ENCODE peak calls at places on chromosomes 3 and 15, in five cellular contexts. Y is epithelial cell of esophagus, K is left lung, V is GM06990, T is uterus. E is an unnamed sample.

GRCh38 chr3:40170395-40170794 is 139.1 kb upstream of the EIF1B start:
- DNase-seq in T (no peak), K (no peak), Y (no peak), V (peak), E (no peak)

GRCh38 chr3:134677196-134677986 is 26.6 kb upstream of the KY start:
- DNase-seq in V (peak), T (no peak), K (no peak), Y (no peak), E (no peak)

GRCh38 chr3:36876181-36876936 is 68.5 kb downstream of the TRANK1 start:
- DNase-seq in K (no peak), T (no peak), V (peak), Y (no peak), E (no peak)

GRCh38 chr3:143970773-143971366 is 753 bp upstream of the DIPK2A start:
- DNase-seq in Y (no peak), V (peak), K (peak), T (peak), E (peak)

GRCh38 chr15:96767703-96768434 is 437.4 kb downstream of the NR2F2 start:
- DNase-seq in Y (peak), T (no peak), V (no peak), K (no peak), E (no peak)

GRCh38 chr3:8506611-8507061 is 5.0 kb downstream of the LMCD1 start:
- DNase-seq in Y (peak), K (no peak), V (no peak), T (no peak), E (no peak)

GRCh38 chr15:50051811-50052419 is 67.1 kb downstream of the ATP8B4 start:
- DNase-seq in T (peak), K (no peak), Y (peak), V (no peak), E (peak)

GRCh38 chr3:149134560-149134959 is 5.1 kb downstream of the HPS3 start:
- DNase-seq in K (no peak), V (no peak), Y (peak), T (peak), E (no peak)

GRCh38 chr15:74375303-74375693 is 7.9 kb upstream of the CYP11A1 start:
- DNase-seq in K (no peak), V (no peak), Y (peak), T (peak), E (no peak)

GRCh38 chr3:45123030-45123429 is 23.1 kb downstream of the CDCP1 start:
- DNase-seq in T (peak), Y (peak), V (no peak), K (no peak), E (no peak)

GRCh38 chr3:156532730-156533129 is 22.2 kb downstream of the SSR3 start:
- DNase-seq in Y (no peak), T (no peak), K (no peak), V (no peak), E (no peak)

GRCh38 chr15:98805434-98806274 is 157.3 kb downstream of the IGF1R start:
- DNase-seq in K (no peak), V (no peak), T (no peak), Y (no peak), E (no peak)

GRCh38 chr15:61668444-61668843 is 391.8 kb downstream of the VPS13C start:
- DNase-seq in Y (no peak), K (no peak), T (no peak), V (no peak), E (no peak)

GRCh38 chr3:97914390-97914789 is 57.8 kb downstream of the RIOX2 start:
- DNase-seq in K (no peak), T (no peak), V (no peak), Y (peak), E (no peak)

GRCh38 chr3:48614044-48614443 is 4.6 kb upstream of the UQCRC1 start:
- DNase-seq in V (no peak), K (no peak), T (no peak), Y (peak), E (no peak)

GRCh38 chr15:80093854-80094418 is 34.5 kb downstream of the ZFAND6 start:
- DNase-seq in K (no peak), T (peak), V (no peak), Y (peak), E (no peak)

GRCh38 chr15:36814085-36814484 is 234.7 kb downstream of the CDIN1 start:
- DNase-seq in V (no peak), Y (no peak), K (no peak), T (no peak), E (no peak)

GRCh38 chr3:16350041-16350952 is 85.3 kb downstream of the OXNAD1 start:
- DNase-seq in Y (peak), V (no peak), T (no peak), K (no peak), E (no peak)

GRCh38 chr15:92651877-92652575 is 3.5 kb downstream of the FAM174B start:
- DNase-seq in K (no peak), V (no peak), Y (no peak), T (no peak), E (no peak)

GRCh38 chr3:42300013-42300412 is 34.0 kb upstream of the CCK start:
- DNase-seq in T (no peak), Y (peak), K (no peak), V (no peak), E (no peak)

GRCh38 chr15:92714071-92714456 is 58.5 kb upstream of the FAM174B start:
- DNase-seq in T (no peak), K (no peak), Y (peak), V (peak), E (no peak)

GRCh38 chr3:192169332-192169915 is 557.9 kb downstream of the FGF12 start:
- DNase-seq in V (no peak), T (no peak), Y (peak), K (no peak), E (no peak)

GRCh38 chr3:186307594-186307993 is 54.4 kb downstream of the DGKG start:
- DNase-seq in Y (peak), K (no peak), T (no peak), V (no peak), E (no peak)

GRCh38 chr3:13972679-13973379 is 93.0 kb upstream of the WNT7A start:
- DNase-seq in V (no peak), Y (peak), T (no peak), K (peak), E (no peak)

GRCh38 chr3:137012097-137012501 is 54.3 kb downstream of the IL20RB start:
- DNase-seq in V (no peak), K (no peak), T (no peak), Y (peak), E (no peak)

GRCh38 chr3:142588708-142589107 is 7.5 kb upstream of the PLS1 start:
- DNase-seq in V (no peak), Y (no peak), K (no peak), T (no peak), E (no peak)

GRCh38 chr3:152123457-152123856 is 145.3 kb upstream of the MBNL1 start:
- DNase-seq in T (no peak), V (no peak), Y (no peak), K (no peak), E (no peak)

GRCh38 chr3:102686792-102687191 is 252.0 kb downstream of the ZPLD1 start:
- DNase-seq in K (no peak), Y (no peak), V (no peak), T (no peak), E (no peak)
- TF ChIP-seq CTCF in K (no peak), Y (no peak), V (no peak), T (no peak), E (no peak)

GRCh38 chr3:17982211-17982880 is 239.9 kb upstream of the TBC1D5 start:
- DNase-seq in V (no peak), Y (peak), T (no peak), K (no peak), E (no peak)

GRCh38 chr3:17979911-17980310 is 237.5 kb upstream of the TBC1D5 start:
- DNase-seq in K (no peak), V (no peak), T (no peak), Y (no peak), E (no peak)

GRCh38 chr3:17983106-17983505 is 240.7 kb upstream of the TBC1D5 start:
- DNase-seq in Y (no peak), K (no peak), V (no peak), T (no peak), E (no peak)

GRCh38 chr3:17974206-17974841 is 231.9 kb upstream of the TBC1D5 start:
- DNase-seq in V (no peak), Y (peak), K (no peak), T (no peak), E (no peak)

GRCh38 chr3:17979248-17979647 is 236.8 kb upstream of the TBC1D5 start:
- DNase-seq in Y (peak), V (no peak), T (no peak), K (no peak), E (no peak)
- TF ChIP-seq CTCF in Y (peak), V (no peak), T (no peak), K (no peak), E (no peak)

GRCh38 chr3:138329127-138329983 is at the start of gene NME9:
- DNase-seq in T (peak), V (peak), K (peak), Y (peak), E (peak)
- TF ChIP-seq CTCF in T (peak), V (peak), K (peak), Y (peak), E (no peak)

GRCh38 chr15:77633134-77633912 is 611 bp upstream of the LINGO1 start:
- DNase-seq in K (peak), V (peak), Y (peak), T (peak), E (peak)

GRCh38 chr15:77632760-77633133 is at the start of gene LINGO1:
- DNase-seq in T (no peak), V (no peak), K (no peak), Y (peak), E (no peak)

GRCh38 chr15:77636209-77636608 is 3.5 kb upstream of the LINGO1 start:
- DNase-seq in K (peak), Y (no peak), T (no peak), V (no peak), E (no peak)

GRCh38 chr15:77633913-77634265 is 1.2 kb upstream of the LINGO1 start:
- DNase-seq in V (no peak), T (no peak), Y (no peak), K (peak), E (no peak)

GRCh38 chr15:77634266-77634962 is 1.7 kb upstream of the LINGO1 start:
- DNase-seq in Y (peak), V (peak), T (peak), K (peak), E (peak)
- TF ChIP-seq CTCF in Y (peak), V (peak), T (no peak), K (peak), E (peak)

GRCh38 chr3:175957427-175957826 is 1098.3 kb downstream of the NAALADL2 start:
- DNase-seq in V (no peak), K (no peak), Y (no peak), T (no peak), E (no peak)

GRCh38 chr3:175951047-175951694 is 1092.0 kb downstream of the NAALADL2 start:
- DNase-seq in Y (peak), V (no peak), T (no peak), K (no peak), E (no peak)

GRCh38 chr3:175956964-175957363 is 1097.8 kb downstream of the NAALADL2 start:
- DNase-seq in V (no peak), Y (peak), T (no peak), K (no peak), E (no peak)
- TF ChIP-seq CTCF in V (no peak), Y (peak), T (no peak), K (no peak), E (no peak)

DNA sequence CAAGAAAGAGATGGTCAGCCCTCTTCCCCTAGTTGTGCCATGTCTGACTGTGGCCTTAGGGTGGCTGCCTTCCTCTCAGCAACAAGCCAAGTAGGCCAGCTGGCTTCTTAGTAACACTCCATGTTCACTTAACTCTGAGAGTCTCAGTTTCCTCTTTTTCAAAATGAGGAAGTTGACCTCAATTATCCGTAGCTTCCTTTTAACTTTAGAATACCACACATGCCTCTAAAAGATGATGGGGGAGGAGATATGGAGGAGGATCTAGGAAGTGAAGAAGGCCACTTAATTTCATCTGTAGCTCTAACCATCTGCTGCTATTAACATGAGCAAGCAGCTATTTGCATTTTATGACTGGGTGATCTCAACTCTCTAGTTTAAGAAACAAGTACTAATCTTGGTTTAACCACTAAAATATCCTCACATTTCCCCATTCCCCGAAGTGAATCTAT is 32.9 kb downstream of the CD200R1L start:
- DNase-seq in Y (no peak), K (no peak), V (peak), T (no peak), E (no peak)
- TF ChIP-seq CTCF in Y (no peak), K (no peak), V (peak), T (no peak), E (no peak)

DNA sequence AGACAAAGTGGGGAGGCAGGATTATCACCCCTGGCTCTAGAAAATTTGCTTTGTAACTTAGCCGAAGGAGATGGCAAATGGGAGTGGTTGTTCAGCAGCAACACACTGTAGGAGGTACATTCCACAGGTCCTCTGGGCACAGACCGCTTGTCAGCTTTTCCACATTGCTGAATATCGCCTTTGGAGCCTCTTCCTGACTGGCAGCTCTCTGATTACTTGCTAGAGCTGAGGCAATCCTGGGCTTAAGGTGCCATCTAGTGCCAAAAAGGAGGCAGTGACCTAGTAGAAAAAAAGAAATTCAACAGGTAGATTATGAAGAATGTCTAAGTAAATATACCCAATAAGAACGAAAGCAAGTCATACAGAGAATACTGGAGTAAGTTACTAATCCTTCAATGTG is 13.1 kb upstream of the SCN5A start:
- DNase-seq in Y (peak), V (no peak), K (no peak), T (no peak), E (no peak)
- TF ChIP-seq CTCF in Y (peak), V (peak), K (no peak), T (no peak), E (no peak)

DNA sequence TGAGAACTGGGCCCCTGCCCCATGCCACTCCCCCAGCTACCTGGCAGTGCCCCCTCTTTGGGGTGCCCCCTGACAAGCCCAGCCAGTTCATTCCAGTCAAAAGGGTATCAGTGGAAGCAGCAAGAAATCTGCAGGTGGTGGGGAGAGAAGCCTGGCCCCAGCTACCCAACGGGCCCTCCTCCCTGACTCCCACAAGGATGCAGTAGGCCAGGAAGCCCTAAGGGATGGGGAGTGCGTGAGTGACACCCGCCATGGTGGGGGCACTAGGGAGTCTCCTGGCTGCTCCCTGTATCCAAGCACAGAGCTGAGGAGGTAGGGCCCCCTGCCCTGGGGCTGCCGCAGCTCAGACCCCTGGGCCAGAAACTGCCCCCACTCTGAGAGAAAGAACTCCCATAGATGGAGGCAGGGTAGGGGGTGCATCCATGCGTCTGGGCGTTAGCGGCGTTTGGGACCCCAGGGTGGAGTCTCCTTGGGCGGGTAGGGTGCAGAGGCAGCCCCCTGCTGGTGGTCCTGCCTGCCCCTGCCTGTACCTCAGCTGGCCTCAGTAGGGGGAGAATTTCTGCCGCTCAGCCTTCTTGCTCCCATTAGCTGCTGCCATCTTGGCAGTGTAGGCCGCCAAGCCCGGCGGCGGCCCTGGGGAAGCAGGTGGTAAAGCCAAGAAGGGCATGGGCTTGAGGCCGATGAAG is 2.5 kb downstream of the GPR62 start:
- DNase-seq in K (peak), V (no peak), T (no peak), Y (no peak), E (no peak)
- TF ChIP-seq CTCF in K (no peak), V (no peak), T (no peak), Y (no peak), E (no peak)

E was measured in mesothelial cell of epicardium.